ENCODE peak calls at places on chromosomes 1 and 21, in seven cellular contexts. W is WERI-Rb-1, N is HL-60, T is brain microvascular endothelial cell, V is IMR-90, R is heart right ventricle, X is HCT116. M is an unnamed sample.

GRCh38 chr21:21268061-21268471 is 269.9 kb downstream of the NCAM2 start:
- DNase-seq in W (no peak), N (no peak), T (peak; percentile 0), V (peak; percentile 4), R (no peak), X (no peak), M (no peak)

GRCh38 chr1:15331180-15331579 is 78.5 kb upstream of the EFHD2 start:
- DNase-seq in W (no peak), N (no peak), T (no peak), V (no peak), R (no peak), X (no peak), M (no peak)

GRCh38 chr1:91170571-91170970 is 148.7 kb upstream of the ZNF644 start:
- DNase-seq in W (no peak), N (no peak), T (no peak), V (no peak), R (no peak), X (no peak), M (no peak)

GRCh38 chr1:235834620-235835019 is 32.1 kb downstream of the LYST start:
- DNase-seq in W (no peak), N (no peak), T (no peak), V (no peak), R (no peak), X (no peak), M (no peak)

GRCh38 chr1:204203206-204203767 is 7.0 kb upstream of the KISS1 start:
- DNase-seq in W (no peak), N (no peak), T (no peak), V (no peak), R (no peak), X (no peak), M (no peak)

GRCh38 chr1:179079113-179079761 is 2.6 kb upstream of the TOR3A start:
- DNase-seq in W (peak; percentile 65), N (peak; percentile 71), T (peak; percentile 77), V (peak; percentile 81), R (peak; percentile 64), X (peak; percentile 56), M (peak; percentile 69)

GRCh38 chr1:92091625-92092024 is 11.5 kb downstream of the BTBD8 start:
- DNase-seq in W (no peak), N (no peak), T (no peak), V (no peak), R (no peak), X (no peak), M (no peak)

GRCh38 chr1:38183747-38184146 is 137.2 kb upstream of the POU3F1 start:
- DNase-seq in W (no peak), N (no peak), T (no peak), V (no peak), R (no peak), X (no peak), M (no peak)

GRCh38 chr1:36829951-36830350 is 204.4 kb downstream of the GRIK3 start:
- DNase-seq in W (no peak), N (no peak), T (no peak), V (no peak), R (no peak), X (no peak), M (no peak)

GRCh38 chr1:212485895-212486590 is 53.3 kb downstream of the NENF start:
- DNase-seq in W (peak; percentile 63), N (peak; percentile 56), T (peak; percentile 100), V (peak; percentile 97), R (peak; percentile 27), X (peak; percentile 66), M (no peak)

GRCh38 chr21:31135536-31136184 is 97.4 kb upstream of the KRTAP19-8 start:
- DNase-seq in W (no peak), N (peak; percentile 10), T (no peak), V (no peak), R (no peak), X (no peak), M (no peak)

GRCh38 chr1:155910621-155911121 is 478 bp downstream of the RIT1 start:
- DNase-seq in W (peak; percentile 72), N (peak; percentile 7), T (peak; percentile 24), V (peak; percentile 42), R (peak; percentile 25), X (no peak), M (peak; percentile 66)

GRCh38 chr21:33070921-33071877 is 1.3 kb downstream of the OLIG1 start:
- DNase-seq in W (peak; percentile 47), N (peak; percentile 47), T (no peak), V (no peak), R (no peak), X (no peak), M (peak; percentile 88)

GRCh38 chr1:234925440-234926251 is 203.0 kb downstream of the TOMM20 start:
- DNase-seq in W (no peak), N (no peak), T (peak; percentile 98), V (peak; percentile 99), R (no peak), X (peak; percentile 46), M (no peak)

GRCh38 chr1:94633051-94633450 is 91.5 kb upstream of the F3 start:
- DNase-seq in W (no peak), N (no peak), T (no peak), V (peak; percentile 86), R (no peak), X (no peak), M (no peak)

GRCh38 chr21:40797881-40798280 is 49.1 kb downstream of the DSCAM start:
- DNase-seq in W (no peak), N (no peak), T (no peak), V (peak; percentile 33), R (no peak), X (no peak), M (no peak)

GRCh38 chr1:65564493-65564892 is 144.0 kb downstream of the LEPR start:
- DNase-seq in W (no peak), N (no peak), T (no peak), V (no peak), R (no peak), X (no peak), M (peak; percentile 10)

GRCh38 chr21:33644383-33645074 is 2.2 kb downstream of the ITSN1 start:
- DNase-seq in W (no peak), N (peak; percentile 28), T (peak; percentile 47), V (peak; percentile 66), R (no peak), X (no peak), M (no peak)

GRCh38 chr1:154899041-154899440 is 29.0 kb upstream of the KCNN3 start:
- DNase-seq in W (no peak), N (no peak), T (no peak), V (no peak), R (no peak), X (no peak), M (no peak)

GRCh38 chr1:8680628-8681316 is 136.7 kb downstream of the RERE start:
- DNase-seq in W (no peak), N (no peak), T (no peak), V (no peak), R (no peak), X (no peak), M (no peak)
- H3K4me3 ChIP-seq in W (no peak overlapping the region), N (no peak overlapping the region), T (no peak overlapping the region), V (peak overlapping the region; percentile 35), R (peak overlapping the region; percentile 22), X (no peak overlapping the region), M (no peak overlapping the region)

DNA sequence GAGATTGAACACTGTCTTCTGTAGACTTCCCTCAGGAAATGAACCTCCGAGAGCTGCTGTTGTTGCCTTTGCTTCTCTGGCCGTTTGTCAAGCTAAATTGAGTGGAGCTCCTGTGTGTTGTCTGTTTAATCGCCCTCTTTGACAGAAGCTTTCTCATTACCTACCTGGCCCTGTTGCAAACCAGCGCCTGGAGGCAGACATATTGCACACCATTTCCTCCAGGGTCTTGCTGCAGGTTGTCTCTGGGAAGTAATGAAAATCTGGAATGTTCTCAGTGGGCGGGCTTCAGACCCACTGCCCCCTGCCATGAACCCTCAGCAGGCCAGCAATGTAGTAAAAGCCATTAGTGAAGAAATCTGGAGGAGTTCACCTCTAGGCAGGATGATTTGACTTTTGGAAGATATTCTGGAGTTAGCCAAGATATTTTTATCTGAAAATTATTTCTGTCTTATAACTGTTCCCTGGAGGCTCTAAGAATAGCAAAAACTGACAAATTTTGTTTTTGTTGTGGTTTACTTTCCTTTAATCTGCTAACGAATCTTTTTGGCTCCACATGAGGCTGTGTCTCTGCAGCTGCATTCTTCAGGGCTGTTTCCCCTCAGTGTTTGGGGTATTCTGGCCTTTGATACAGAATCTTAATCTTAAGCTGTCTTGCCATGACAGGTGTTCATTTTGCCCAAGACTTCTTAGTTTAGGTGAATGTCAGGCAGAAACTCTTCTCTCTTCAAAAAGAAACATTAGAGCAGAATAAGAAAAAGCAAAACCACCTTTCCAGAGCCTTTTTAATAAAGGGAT is 83.6 kb downstream of the GABPA start:
- DNase-seq in W (no peak), N (no peak), T (no peak), V (no peak), R (no peak), X (no peak), M (peak; percentile 24)
- H3K4me3 ChIP-seq in W (no peak overlapping the region), N (no peak overlapping the region), T (no peak overlapping the region), V (no peak overlapping the region), R (no peak overlapping the region), X (no peak overlapping the region), M (no peak overlapping the region)

GRCh38 chr1:111660204-111661150 is 40.9 kb downstream of the RAP1A start:
- DNase-seq in W (no peak), N (peak; percentile 9), T (no peak), V (peak; percentile 11), R (no peak), X (no peak), M (no peak)

GRCh38 chr1:111653695-111654094 is 34.1 kb downstream of the RAP1A start:
- DNase-seq in W (no peak), N (peak; percentile 55), T (no peak), V (no peak), R (no peak), X (no peak), M (no peak)

GRCh38 chr1:111656093-111657017 is 36.8 kb downstream of the RAP1A start:
- DNase-seq in W (peak; percentile 29), N (peak; percentile 68), T (peak; percentile 31), V (peak; percentile 66), R (peak; percentile 41), X (peak; percentile 57), M (peak; percentile 46)

GRCh38 chr1:111654839-111655238 is 35.2 kb downstream of the RAP1A start:
- DNase-seq in W (no peak), N (no peak), T (no peak), V (no peak), R (no peak), X (no peak), M (no peak)

GRCh38 chr1:111658622-111659021 is 39.0 kb downstream of the RAP1A start:
- DNase-seq in W (no peak), N (no peak), T (no peak), V (no peak), R (no peak), X (no peak), M (no peak)
- H3K4me3 ChIP-seq in W (no peak overlapping the region), N (no peak overlapping the region), T (no peak overlapping the region), V (no peak overlapping the region), R (no peak overlapping the region), X (no peak overlapping the region), M (no peak overlapping the region)

GRCh38 chr1:228373681-228374571 is 32.7 kb downstream of the TRIM11 start:
- DNase-seq in W (peak; percentile 0), N (no peak), T (no peak), V (no peak), R (no peak), X (no peak), M (peak; percentile 47)

GRCh38 chr1:228370941-228371740 is 35.5 kb downstream of the TRIM11 start:
- DNase-seq in W (peak; percentile 5), N (no peak), T (no peak), V (no peak), R (peak; percentile 67), X (no peak), M (peak; percentile 66)

GRCh38 chr1:228371741-228372182 is 34.9 kb downstream of the TRIM11 start:
- DNase-seq in W (no peak), N (no peak), T (no peak), V (no peak), R (no peak), X (no peak), M (peak; percentile 62)

GRCh38 chr1:228373004-228373680 is 33.5 kb downstream of the TRIM11 start:
- DNase-seq in W (peak; percentile 0), N (no peak), T (no peak), V (no peak), R (no peak), X (no peak), M (no peak)

GRCh38 chr1:228372183-228373003 is 34.2 kb downstream of the TRIM11 start:
- DNase-seq in W (peak; percentile 3), N (no peak), T (no peak), V (no peak), R (no peak), X (no peak), M (peak; percentile 70)
- H3K4me3 ChIP-seq in W (no peak overlapping the region), N (no peak overlapping the region), T (no peak overlapping the region), V (no peak overlapping the region), R (no peak overlapping the region), X (no peak overlapping the region), M (no peak overlapping the region)

M was measured in H7.